ENCODE peak calls at places on chromosome 16, in nine cellular contexts. One of them, this sample, is unnamed.

GRCh38 chr16:23500212-23500865 is 10.0 kb downstream of the GGA2 start:
- DNase-seq in fibroblast of lung: no peak
- DNase-seq in neural crest cell: no peak
- DNase-seq in nephron progenitor cell: no peak
- DNase-seq in suprapubic skin: peak
- DNase-seq in SK-N-SH: no peak
- DNase-seq in progenitor cell of endocrine pancreas: no peak
- DNase-seq in left ventricle myocardium inferior: no peak
- DNase-seq in heart right ventricle: no peak
- DNase-seq in this sample: no peak

GRCh38 chr16:58414938-58415451 is 22.7 kb downstream of the GINS3 start:
- DNase-seq in SK-N-SH: no peak
- DNase-seq in left ventricle myocardium inferior: peak
- DNase-seq in heart right ventricle: peak
- DNase-seq in fibroblast of lung: no peak
- DNase-seq in neural crest cell: no peak
- DNase-seq in progenitor cell of endocrine pancreas: no peak
- DNase-seq in suprapubic skin: no peak
- DNase-seq in nephron progenitor cell: no peak
- DNase-seq in this sample: no peak

GRCh38 chr16:55081622-55082593 is 151.2 kb downstream of the IRX5 start:
- DNase-seq in left ventricle myocardium inferior: no peak
- DNase-seq in nephron progenitor cell: no peak
- DNase-seq in heart right ventricle: no peak
- DNase-seq in fibroblast of lung: no peak
- DNase-seq in neural crest cell: no peak
- DNase-seq in progenitor cell of endocrine pancreas: no peak
- DNase-seq in suprapubic skin: no peak
- DNase-seq in SK-N-SH: no peak
- DNase-seq in this sample: no peak

GRCh38 chr16:51852892-51853291 is 694.1 kb downstream of the TOX3 start:
- DNase-seq in SK-N-SH: no peak
- DNase-seq in nephron progenitor cell: no peak
- DNase-seq in suprapubic skin: no peak
- DNase-seq in left ventricle myocardium inferior: no peak
- DNase-seq in progenitor cell of endocrine pancreas: no peak
- DNase-seq in heart right ventricle: no peak
- DNase-seq in neural crest cell: no peak
- DNase-seq in fibroblast of lung: no peak
- DNase-seq in this sample: no peak

GRCh38 chr16:19948186-19949104 is 63.8 kb upstream of the GPRC5B start:
- DNase-seq in SK-N-SH: no peak
- DNase-seq in fibroblast of lung: no peak
- DNase-seq in suprapubic skin: no peak
- DNase-seq in left ventricle myocardium inferior: no peak
- DNase-seq in progenitor cell of endocrine pancreas: no peak
- DNase-seq in nephron progenitor cell: no peak
- DNase-seq in neural crest cell: no peak
- DNase-seq in heart right ventricle: no peak
- DNase-seq in this sample: no peak

GRCh38 chr16:27799866-27800265 is 249.9 kb downstream of the KATNIP start:
- DNase-seq in nephron progenitor cell: no peak
- DNase-seq in SK-N-SH: no peak
- DNase-seq in suprapubic skin: no peak
- DNase-seq in progenitor cell of endocrine pancreas: no peak
- DNase-seq in fibroblast of lung: no peak
- DNase-seq in neural crest cell: no peak
- DNase-seq in heart right ventricle: no peak
- DNase-seq in left ventricle myocardium inferior: no peak
- DNase-seq in this sample: no peak

GRCh38 chr16:67966549-67967182 is 1.8 kb downstream of the SLC12A4 start:
- DNase-seq in suprapubic skin: peak
- DNase-seq in SK-N-SH: no peak
- DNase-seq in fibroblast of lung: peak
- DNase-seq in neural crest cell: no peak
- DNase-seq in nephron progenitor cell: no peak
- DNase-seq in progenitor cell of endocrine pancreas: no peak
- DNase-seq in heart right ventricle: peak
- DNase-seq in left ventricle myocardium inferior: no peak
- DNase-seq in this sample: peak

GRCh38 chr16:27199235-27199586 is 4.1 kb upstream of the KDM8 start:
- DNase-seq in heart right ventricle: no peak
- DNase-seq in left ventricle myocardium inferior: no peak
- DNase-seq in progenitor cell of endocrine pancreas: no peak
- DNase-seq in fibroblast of lung: no peak
- DNase-seq in SK-N-SH: no peak
- DNase-seq in suprapubic skin: no peak
- DNase-seq in nephron progenitor cell: no peak
- DNase-seq in neural crest cell: no peak
- DNase-seq in this sample: no peak

GRCh38 chr16:82259731-82260130 is 89.7 kb upstream of the MPHOSPH6 start:
- DNase-seq in suprapubic skin: no peak
- DNase-seq in heart right ventricle: no peak
- DNase-seq in nephron progenitor cell: no peak
- DNase-seq in fibroblast of lung: no peak
- DNase-seq in progenitor cell of endocrine pancreas: no peak
- DNase-seq in neural crest cell: no peak
- DNase-seq in SK-N-SH: no peak
- DNase-seq in left ventricle myocardium inferior: no peak
- DNase-seq in this sample: no peak

GRCh38 chr16:23537390-23537789 is 19.8 kb downstream of the EARS2 start:
- DNase-seq in suprapubic skin: no peak
- DNase-seq in heart right ventricle: no peak
- DNase-seq in fibroblast of lung: no peak
- DNase-seq in left ventricle myocardium inferior: no peak
- DNase-seq in nephron progenitor cell: no peak
- DNase-seq in neural crest cell: no peak
- DNase-seq in SK-N-SH: no peak
- DNase-seq in progenitor cell of endocrine pancreas: no peak
- DNase-seq in this sample: no peak

GRCh38 chr16:5633845-5634440 is 536.3 kb upstream of the EEF2KMT start:
- DNase-seq in progenitor cell of endocrine pancreas: no peak
- DNase-seq in heart right ventricle: no peak
- DNase-seq in nephron progenitor cell: no peak
- DNase-seq in suprapubic skin: no peak
- DNase-seq in fibroblast of lung: peak
- DNase-seq in SK-N-SH: peak
- DNase-seq in neural crest cell: no peak
- DNase-seq in left ventricle myocardium inferior: no peak
- DNase-seq in this sample: no peak

GRCh38 chr16:73404001-73404400 is 356.1 kb upstream of the ZFHX3 start:
- DNase-seq in nephron progenitor cell: peak
- DNase-seq in progenitor cell of endocrine pancreas: no peak
- DNase-seq in suprapubic skin: no peak
- DNase-seq in SK-N-SH: no peak
- DNase-seq in fibroblast of lung: no peak
- DNase-seq in left ventricle myocardium inferior: no peak
- DNase-seq in neural crest cell: no peak
- DNase-seq in heart right ventricle: no peak
- DNase-seq in this sample: no peak

GRCh38 chr16:57147381-57148191 is 38.3 kb downstream of the PSME3IP1 start:
- DNase-seq in left ventricle myocardium inferior: no peak
- DNase-seq in suprapubic skin: no peak
- DNase-seq in nephron progenitor cell: no peak
- DNase-seq in neural crest cell: no peak
- DNase-seq in progenitor cell of endocrine pancreas: no peak
- DNase-seq in heart right ventricle: peak
- DNase-seq in fibroblast of lung: no peak
- DNase-seq in SK-N-SH: peak
- DNase-seq in this sample: peak

GRCh38 chr16:78005881-78006280 is 16.5 kb upstream of the CLEC3A start:
- DNase-seq in SK-N-SH: no peak
- DNase-seq in nephron progenitor cell: no peak
- DNase-seq in neural crest cell: peak
- DNase-seq in heart right ventricle: no peak
- DNase-seq in progenitor cell of endocrine pancreas: no peak
- DNase-seq in suprapubic skin: no peak
- DNase-seq in fibroblast of lung: no peak
- DNase-seq in left ventricle myocardium inferior: no peak
- DNase-seq in this sample: no peak
- TF ChIP-seq CTCF in SK-N-SH: peak
- TF ChIP-seq CTCF in nephron progenitor cell: no peak
- TF ChIP-seq CTCF in neural crest cell: peak
- TF ChIP-seq CTCF in heart right ventricle: peak
- TF ChIP-seq CTCF in progenitor cell of endocrine pancreas: peak
- TF ChIP-seq CTCF in suprapubic skin: no peak
- TF ChIP-seq CTCF in fibroblast of lung: peak
- TF ChIP-seq CTCF in left ventricle myocardium inferior: peak
- TF ChIP-seq CTCF in this sample: peak

DNA sequence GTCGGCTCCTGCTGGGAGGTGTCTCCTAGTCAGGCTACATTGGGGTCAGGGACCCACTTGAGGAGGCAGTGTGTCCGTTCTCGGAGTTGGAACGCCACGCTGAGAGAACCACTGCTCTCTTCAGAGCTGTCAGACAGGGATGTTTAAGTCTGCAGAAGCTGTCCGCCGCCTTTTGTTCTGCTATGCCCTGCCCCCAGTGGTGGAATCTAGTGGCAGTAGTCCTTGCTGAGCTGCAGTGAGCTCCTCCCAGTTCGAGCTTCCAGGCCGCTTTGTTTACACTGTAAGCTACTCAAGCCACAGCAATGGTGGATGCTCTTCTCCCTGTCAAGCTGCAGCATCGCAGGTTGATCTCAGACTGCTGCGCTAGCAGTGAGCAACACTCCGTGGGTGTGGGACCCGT is 36.0 kb downstream of the ITFG1 start:
- DNase-seq in nephron progenitor cell: no peak
- DNase-seq in left ventricle myocardium inferior: no peak
- DNase-seq in progenitor cell of endocrine pancreas: no peak
- DNase-seq in fibroblast of lung: no peak
- DNase-seq in SK-N-SH: no peak
- DNase-seq in suprapubic skin: no peak
- DNase-seq in neural crest cell: peak
- DNase-seq in heart right ventricle: no peak
- DNase-seq in this sample: no peak
- TF ChIP-seq CTCF in nephron progenitor cell: no peak
- TF ChIP-seq CTCF in left ventricle myocardium inferior: no peak
- TF ChIP-seq CTCF in progenitor cell of endocrine pancreas: peak
- TF ChIP-seq CTCF in fibroblast of lung: no peak
- TF ChIP-seq CTCF in SK-N-SH: no peak
- TF ChIP-seq CTCF in suprapubic skin: no peak
- TF ChIP-seq CTCF in neural crest cell: no peak
- TF ChIP-seq CTCF in heart right ventricle: no peak
- TF ChIP-seq CTCF in this sample: no peak

GRCh38 chr16:53282975-53283946 is 151.0 kb upstream of the RBL2 start:
- DNase-seq in SK-N-SH: peak
- DNase-seq in neural crest cell: no peak
- DNase-seq in fibroblast of lung: peak
- DNase-seq in left ventricle myocardium inferior: no peak
- DNase-seq in progenitor cell of endocrine pancreas: no peak
- DNase-seq in suprapubic skin: no peak
- DNase-seq in heart right ventricle: no peak
- DNase-seq in nephron progenitor cell: no peak
- DNase-seq in this sample: peak
- TF ChIP-seq CTCF in SK-N-SH: peak
- TF ChIP-seq CTCF in neural crest cell: peak
- TF ChIP-seq CTCF in fibroblast of lung: peak
- TF ChIP-seq CTCF in left ventricle myocardium inferior: peak
- TF ChIP-seq CTCF in progenitor cell of endocrine pancreas: peak
- TF ChIP-seq CTCF in suprapubic skin: peak
- TF ChIP-seq CTCF in heart right ventricle: peak
- TF ChIP-seq CTCF in nephron progenitor cell: peak
- TF ChIP-seq CTCF in this sample: peak

GRCh38 chr16:80147021-80147680 is 393.6 kb upstream of the DYNLRB2 start:
- DNase-seq in SK-N-SH: no peak
- DNase-seq in neural crest cell: no peak
- DNase-seq in heart right ventricle: no peak
- DNase-seq in suprapubic skin: no peak
- DNase-seq in nephron progenitor cell: no peak
- DNase-seq in fibroblast of lung: no peak
- DNase-seq in left ventricle myocardium inferior: no peak
- DNase-seq in progenitor cell of endocrine pancreas: no peak
- DNase-seq in this sample: no peak
- TF ChIP-seq CTCF in SK-N-SH: no peak
- TF ChIP-seq CTCF in neural crest cell: no peak
- TF ChIP-seq CTCF in heart right ventricle: no peak
- TF ChIP-seq CTCF in suprapubic skin: no peak
- TF ChIP-seq CTCF in nephron progenitor cell: no peak
- TF ChIP-seq CTCF in fibroblast of lung: no peak
- TF ChIP-seq CTCF in left ventricle myocardium inferior: no peak
- TF ChIP-seq CTCF in progenitor cell of endocrine pancreas: no peak
- TF ChIP-seq CTCF in this sample: no peak

This sample was measured in fibroblast of villous mesenchyme.